ENCODE peak calls at places on chromosome 2, in five cellular contexts. K is astrocyte of the spinal cord, P is AG04450, Q is vagina, I is Calu3. J is an unnamed sample.

GRCh38 chr2:71069376-71069775 is 928 bp downstream of the NAGK start:
- DNase-seq in K (peak; percentile 17), P (no peak), Q (no peak), I (no peak), J (no peak)

GRCh38 chr2:189506514-189506976 is 65.3 kb downstream of the WDR75 start:
- DNase-seq in K (no peak), P (no peak), Q (no peak), I (peak; percentile 36), J (no peak)

GRCh38 chr2:224802407-224802806 is 86.2 kb upstream of the CCDC195 start:
- DNase-seq in K (no peak), P (no peak), Q (no peak), I (no peak), J (no peak)

GRCh38 chr2:107325983-107326786 is 440.2 kb upstream of the ST6GAL2 start:
- DNase-seq in K (peak; percentile 73), P (no peak), Q (no peak), I (no peak), J (no peak)

GRCh38 chr2:240922234-240922981 is 16.3 kb downstream of the CROCC2 start:
- DNase-seq in K (no peak), P (no peak), Q (no peak), I (no peak), J (peak; percentile 9)

GRCh38 chr2:27606611-27607010 is 22.2 kb downstream of the CCDC121 start:
- DNase-seq in K (peak; percentile 72), P (no peak), Q (no peak), I (no peak), J (no peak)

GRCh38 chr2:5673861-5674240 is 18.3 kb upstream of the SOX11 start:
- DNase-seq in K (peak; percentile 52), P (no peak), Q (no peak), I (no peak), J (no peak)

GRCh38 chr2:105852066-105852465 is 107.4 kb downstream of the NCK2 start:
- DNase-seq in K (no peak), P (no peak), Q (no peak), I (no peak), J (no peak)

GRCh38 chr2:140502951-140503630 is 1627.7 kb downstream of the LRP1B start:
- DNase-seq in K (peak; percentile 95), P (peak; percentile 24), Q (no peak), I (no peak), J (no peak)

GRCh38 chr2:201108341-201108740 is 7.6 kb upstream of the CFLAR start:
- DNase-seq in K (no peak), P (no peak), Q (no peak), I (no peak), J (no peak)

GRCh38 chr2:75065402-75066008 is 107.1 kb downstream of the POLE4 start:
- DNase-seq in K (no peak), P (no peak), Q (no peak), I (no peak), J (no peak)

GRCh38 chr2:3532941-3533340 is 13.6 kb upstream of the ADI1 start:
- DNase-seq in K (no peak), P (no peak), Q (no peak), I (no peak), J (no peak)

GRCh38 chr2:179596018-179596417 is 265.4 kb downstream of the ZNF385B start:
- DNase-seq in K (peak; percentile 69), P (peak; percentile 42), Q (no peak), I (no peak), J (no peak)

GRCh38 chr2:229714080-229714735 is at the start of gene DNER:
- DNase-seq in K (no peak), P (no peak), Q (no peak), I (peak; percentile 69), J (no peak)

GRCh38 chr2:168964251-168964807 is 63.2 kb downstream of the G6PC2 start:
- DNase-seq in K (peak; percentile 21), P (no peak), Q (no peak), I (peak; percentile 48), J (no peak)

DNA sequence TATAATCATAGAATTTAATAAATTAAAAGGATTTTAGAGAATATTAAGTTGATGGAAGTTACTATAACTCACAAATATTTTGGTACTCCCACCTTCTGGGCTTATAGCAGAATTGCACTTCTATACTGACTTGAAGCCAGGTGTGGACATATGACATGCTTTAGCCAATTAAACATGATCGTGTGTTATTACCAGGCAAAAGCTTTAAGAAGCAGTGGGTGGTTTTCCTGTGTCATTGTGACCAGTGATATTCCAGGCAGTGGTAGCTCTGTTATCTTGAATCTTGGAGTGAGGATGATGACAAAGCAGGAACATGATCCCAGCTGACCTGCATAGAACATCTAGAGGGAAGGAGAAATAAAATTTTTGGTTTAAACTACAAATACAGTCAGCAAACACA is 370.9 kb upstream of the ZEB2 start:
- DNase-seq in K (peak; percentile 31), P (no peak), Q (no peak), I (no peak), J (no peak)
- TF ChIP-seq CTCF in K (peak; percentile 35), P (peak; percentile 37), Q (no peak), I (peak; percentile 17), J (no peak)

GRCh38 chr2:26230806-26231205 is 13.6 kb downstream of the HADHA start:
- DNase-seq in K (no peak), P (no peak), Q (no peak), I (no peak), J (no peak)

GRCh38 chr2:26238301-26238958 is 6.0 kb downstream of the HADHA start:
- DNase-seq in K (no peak), P (no peak), Q (no peak), I (no peak), J (no peak)

GRCh38 chr2:26237868-26238267 is 6.6 kb downstream of the HADHA start:
- DNase-seq in K (no peak), P (no peak), Q (no peak), I (no peak), J (no peak)

GRCh38 chr2:26229595-26229994 is 14.8 kb downstream of the HADHA start:
- DNase-seq in K (no peak), P (no peak), Q (no peak), I (no peak), J (no peak)

GRCh38 chr2:26235089-26235488 is 9.3 kb downstream of the HADHA start:
- DNase-seq in K (no peak), P (no peak), Q (no peak), I (no peak), J (no peak)
- TF ChIP-seq CTCF in K (peak; percentile 16), P (no peak), Q (no peak), I (no peak), J (no peak)

DNA sequence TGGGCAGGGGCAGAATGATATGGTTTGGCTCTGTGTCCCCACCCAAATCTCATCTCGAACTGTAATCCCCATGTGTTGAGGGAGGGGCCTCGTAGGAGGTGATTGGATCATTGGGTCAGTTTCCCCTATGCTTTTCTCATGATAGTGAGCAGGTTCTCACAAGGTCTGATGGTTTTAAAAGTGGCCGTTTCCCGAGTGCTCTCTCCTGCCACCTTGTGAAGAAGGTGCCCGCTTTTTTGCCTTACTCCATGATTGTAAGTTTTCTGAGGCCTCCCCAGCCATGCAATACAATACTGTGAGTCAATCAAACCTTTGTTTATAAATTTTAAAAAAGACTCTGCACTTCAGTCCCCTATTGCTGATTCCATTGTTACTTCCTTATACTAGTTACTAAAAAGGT is 82.9 kb upstream of the CDKL4 start:
- DNase-seq in K (no peak), P (no peak), Q (no peak), I (no peak), J (no peak)
- TF ChIP-seq CTCF in K (no peak), P (no peak), Q (no peak), I (no peak), J (no peak)

GRCh38 chr2:238327751-238328150 is 7.4 kb downstream of the TRAF3IP1 start:
- DNase-seq in K (no peak), P (no peak), Q (no peak), I (no peak), J (no peak)
- TF ChIP-seq CTCF in K (no peak), P (no peak), Q (no peak), I (no peak), J (no peak)

GRCh38 chr2:9666306-9666705 is 35.5 kb upstream of the YWHAQ start:
- DNase-seq in K (no peak), P (no peak), Q (no peak), I (no peak), J (no peak)
- TF ChIP-seq CTCF in K (no peak), P (no peak), Q (no peak), I (no peak), J (no peak)

DNA sequence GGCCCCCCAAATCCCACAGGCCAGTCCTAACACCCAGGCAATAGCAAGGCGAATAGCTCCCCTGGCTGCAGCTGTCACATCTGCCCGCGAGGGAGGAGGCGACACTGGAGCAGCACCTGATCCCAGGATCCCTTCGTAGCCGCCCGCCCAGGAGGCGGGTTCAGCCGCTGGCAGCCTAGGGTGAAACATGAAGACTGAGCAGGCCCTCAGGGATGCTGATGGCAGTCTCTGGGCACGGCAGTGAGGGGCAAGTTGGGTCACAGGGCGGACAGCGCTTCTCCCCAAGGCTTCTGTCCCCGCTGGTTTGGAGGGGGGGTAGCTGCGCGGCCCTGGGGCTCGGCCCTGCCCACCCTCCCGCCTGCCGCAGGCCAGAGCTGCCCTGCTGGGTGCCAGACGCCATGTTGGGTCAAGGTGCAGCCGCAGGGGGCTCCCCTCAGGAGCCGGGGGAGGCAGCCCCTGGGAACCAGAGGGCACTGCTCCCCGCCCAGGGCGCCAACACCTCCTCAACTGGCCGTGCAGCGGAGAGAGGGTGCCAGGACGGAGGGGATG is 1.9 kb downstream of the DNMT3A start:
- DNase-seq in K (no peak), P (no peak), Q (no peak), I (no peak), J (no peak)
- TF ChIP-seq CTCF in K (no peak), P (no peak), Q (no peak), I (no peak), J (no peak)

DNA sequence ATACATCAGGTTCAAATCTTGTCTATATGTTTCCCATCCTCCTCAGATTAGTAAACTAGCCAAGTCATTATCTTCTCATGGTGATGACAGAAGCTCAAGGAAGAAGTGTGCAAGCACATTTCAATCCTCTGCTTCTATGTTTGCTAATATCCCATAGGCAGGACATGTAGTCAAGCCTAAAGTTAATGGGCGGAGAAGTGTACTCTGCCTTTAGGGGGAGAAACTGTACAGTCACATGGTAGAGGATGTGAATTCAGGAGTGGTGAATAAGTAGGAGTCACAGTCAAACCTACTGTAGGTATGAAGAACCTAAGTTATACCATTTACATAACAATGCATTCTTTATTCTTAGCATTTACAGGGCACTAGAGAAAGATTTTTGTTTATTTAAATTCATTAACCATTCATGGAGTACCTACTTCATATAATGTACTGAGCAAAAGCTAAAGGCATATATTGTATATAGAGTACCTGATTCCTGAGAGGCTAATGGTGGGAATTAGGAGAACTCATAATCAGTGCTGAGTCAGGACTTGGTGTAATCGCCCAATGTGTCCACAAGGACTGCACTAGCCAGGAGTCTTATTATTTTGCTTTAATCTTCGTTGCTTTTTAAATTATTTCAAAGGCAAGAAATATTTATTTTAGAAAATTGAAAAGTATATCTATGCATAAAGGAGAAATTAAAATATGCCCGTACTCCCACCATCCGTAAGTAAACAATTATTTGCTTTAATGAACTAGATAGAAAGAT is 394.3 kb upstream of the ETAA1 start:
- DNase-seq in K (no peak), P (no peak), Q (no peak), I (no peak), J (no peak)
- TF ChIP-seq CTCF in K (peak; percentile 18), P (no peak), Q (no peak), I (no peak), J (peak; percentile 41)